ENCODE peak calls at places on chromosomes 13 and 19, in four cellular contexts. N is T1000, R is GM12864, B is NCI-H2081. K is an unnamed sample.
A peak's percentile ranks its signal among the peaks of the same experiment; 100 is the strongest.

GRCh38 chr19:29519146-29519545 is 6.6 kb upstream of the VSTM2B start:
- DNase-seq in N (no peak), B (no peak), R (no peak), K (no peak)

GRCh38 chr19:55778331-55778730 is 9.4 kb downstream of the RFPL4AL1 start:
- DNase-seq in N (no peak), R (no peak), B (no peak), K (no peak)

GRCh38 chr13:105127732-105128131 is 1407.7 kb downstream of the EFNB2 start:
- DNase-seq in R (no peak), N (no peak), B (no peak), K (no peak)

GRCh38 chr19:6241680-6242079 is 38.1 kb downstream of the MLLT1 start:
- DNase-seq in N (no peak), B (no peak), R (no peak), K (no peak)

GRCh38 chr19:3743486-3743885 is 18.0 kb downstream of the APBA3 start:
- DNase-seq in R (no peak), N (no peak), B (no peak), K (no peak)

GRCh38 chr13:75285310-75285709 is 196.7 kb downstream of the TBC1D4 start:
- DNase-seq in N (no peak), B (no peak), R (no peak), K (no peak)

GRCh38 chr13:101572456-101572855 is 120.0 kb downstream of the ITGBL1 start:
- DNase-seq in B (no peak), N (no peak), R (no peak), K (no peak)

GRCh38 chr13:30865131-30866009 is 40.7 kb upstream of the MEDAG start:
- DNase-seq in B (peak; percentile 82), N (peak; percentile 26), R (peak; percentile 39), K (peak; percentile 65)

GRCh38 chr19:54232552-54232934 is 9.7 kb upstream of the LILRB3 start:
- DNase-seq in B (no peak), R (no peak), N (no peak), K (no peak)

GRCh38 chr19:1172353-1173159 is 1.5 kb downstream of the SBNO2 start:
- DNase-seq in R (no peak), N (no peak), B (no peak), K (peak; percentile 41)

GRCh38 chr13:21071015-21071414 is 9.6 kb upstream of the LATS2 start:
- DNase-seq in R (no peak), N (no peak), B (no peak), K (no peak)

GRCh38 chr13:23965346-23965745 is 68.0 kb upstream of the C1QTNF9B start:
- DNase-seq in R (no peak), N (no peak), B (no peak), K (no peak)

GRCh38 chr19:31525610-31526147 is 176.4 kb upstream of the TSHZ3 start:
- DNase-seq in N (no peak), R (no peak), B (no peak), K (no peak)

GRCh38 chr19:5403968-5404640 is 51.1 kb upstream of the ZNRF4 start:
- DNase-seq in R (peak; percentile 8), B (no peak), N (peak; percentile 72), K (peak; percentile 95)

K was measured in endothelial cell.